ENCODE peak calls at places on chromosomes 12 and 14, in nine cellular contexts. C is CD8-positive, alpha-beta T cell; T is uterus; D is cardiac fibroblast; B is DND-41; E is sigmoid colon; I is GM13977; V is mesothelial cell of epicardium; G is osteoblast. X is an unnamed sample.

GRCh38 chr12:115870527-115870926 is 407.0 kb downstream of the MED13L start:
- DNase-seq in V (no peak), B (no peak), D (no peak), C (no peak), E (no peak), G (no peak), I (no peak), T (no peak), X (no peak)

GRCh38 chr12:42234970-42235369 is 3.1 kb downstream of the YAF2 start:
- DNase-seq in T (peak; percentile 51), E (no peak), V (no peak), B (no peak), G (no peak), D (no peak), C (no peak), I (no peak), X (no peak)

GRCh38 chr14:103127861-103128598 is 4.8 kb downstream of the TNFAIP2 start:
- DNase-seq in T (peak; percentile 20), D (no peak), V (no peak), I (no peak), B (no peak), G (peak; percentile 90), E (no peak), C (no peak), X (peak; percentile 76)

GRCh38 chr12:40149673-40150260 is 43.9 kb upstream of the SLC2A13 start:
- DNase-seq in I (no peak), B (no peak), G (no peak), D (peak; percentile 14), E (no peak), T (no peak), C (no peak), V (no peak), X (peak; percentile 31)

GRCh38 chr12:3947781-3948180 is 74.6 kb upstream of the PARP11 start:
- DNase-seq in C (no peak), G (no peak), D (no peak), E (no peak), V (no peak), T (no peak), I (no peak), B (no peak), X (no peak)

GRCh38 chr12:674272-674781 is 11.1 kb upstream of the NINJ2 start:
- DNase-seq in E (no peak), B (peak; percentile 41), V (no peak), C (peak; percentile 65), G (peak; percentile 68), D (no peak), T (no peak), I (peak; percentile 58), X (peak; percentile 6)

GRCh38 chr12:119791453-119791852 is 85.7 kb downstream of the CIT start:
- DNase-seq in B (no peak), I (no peak), D (no peak), C (no peak), E (no peak), V (no peak), G (no peak), T (no peak), X (no peak)

GRCh38 chr14:47207636-47208035 is 467.8 kb downstream of the MDGA2 start:
- DNase-seq in C (no peak), G (no peak), D (no peak), T (no peak), B (no peak), I (no peak), V (no peak), E (no peak), X (no peak)

DNA sequence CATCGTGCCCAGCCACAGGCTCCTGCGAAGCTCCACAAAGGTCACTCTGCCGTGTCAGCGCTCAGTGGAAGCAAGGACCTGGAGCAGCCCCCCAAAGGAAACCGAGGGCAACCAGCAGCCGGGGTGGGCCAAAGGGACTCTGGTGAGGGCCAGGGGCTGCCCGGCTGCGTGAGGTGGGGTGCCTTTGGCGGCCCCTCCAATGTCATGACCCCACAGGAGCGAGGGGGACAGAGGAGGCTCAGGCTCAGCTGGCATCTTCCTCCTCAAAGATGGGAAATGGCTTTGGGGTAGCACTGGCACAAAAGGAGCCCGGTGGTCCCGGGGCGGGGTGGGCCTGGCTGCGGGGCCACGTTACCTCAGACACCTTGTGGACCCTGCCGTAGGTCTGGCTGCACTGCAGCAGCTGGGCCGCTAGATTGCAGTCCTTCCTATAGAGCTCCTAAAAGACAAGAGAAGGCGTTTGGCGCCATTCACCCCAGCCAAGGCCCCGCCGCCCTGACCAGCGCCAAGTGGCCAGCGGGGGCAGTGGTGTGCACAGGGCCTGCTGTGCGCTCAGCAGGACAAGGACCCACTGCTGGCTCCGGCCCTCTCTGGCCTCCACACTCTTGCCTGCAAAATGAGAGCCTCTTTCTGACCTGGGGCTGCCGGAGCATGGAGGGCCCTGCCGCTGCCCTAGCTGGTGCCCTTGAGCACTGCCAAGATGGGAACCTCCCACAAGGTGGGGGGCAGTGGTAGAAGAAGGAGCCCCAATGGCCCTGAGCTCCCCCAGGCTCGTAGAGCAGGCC is 46.9 kb downstream of the BEGAIN start:
- DNase-seq in C (no peak), D (peak; percentile 15), E (peak; percentile 56), T (peak; percentile 11), B (no peak), V (no peak), I (no peak), G (peak; percentile 93), X (no peak)
- TF ChIP-seq CTCF in C (no peak), D (peak; percentile 20), E (no peak), T (no peak), B (peak; percentile 39), V (no peak), I (no peak), G (peak; percentile 23), X (peak; percentile 34)

DNA sequence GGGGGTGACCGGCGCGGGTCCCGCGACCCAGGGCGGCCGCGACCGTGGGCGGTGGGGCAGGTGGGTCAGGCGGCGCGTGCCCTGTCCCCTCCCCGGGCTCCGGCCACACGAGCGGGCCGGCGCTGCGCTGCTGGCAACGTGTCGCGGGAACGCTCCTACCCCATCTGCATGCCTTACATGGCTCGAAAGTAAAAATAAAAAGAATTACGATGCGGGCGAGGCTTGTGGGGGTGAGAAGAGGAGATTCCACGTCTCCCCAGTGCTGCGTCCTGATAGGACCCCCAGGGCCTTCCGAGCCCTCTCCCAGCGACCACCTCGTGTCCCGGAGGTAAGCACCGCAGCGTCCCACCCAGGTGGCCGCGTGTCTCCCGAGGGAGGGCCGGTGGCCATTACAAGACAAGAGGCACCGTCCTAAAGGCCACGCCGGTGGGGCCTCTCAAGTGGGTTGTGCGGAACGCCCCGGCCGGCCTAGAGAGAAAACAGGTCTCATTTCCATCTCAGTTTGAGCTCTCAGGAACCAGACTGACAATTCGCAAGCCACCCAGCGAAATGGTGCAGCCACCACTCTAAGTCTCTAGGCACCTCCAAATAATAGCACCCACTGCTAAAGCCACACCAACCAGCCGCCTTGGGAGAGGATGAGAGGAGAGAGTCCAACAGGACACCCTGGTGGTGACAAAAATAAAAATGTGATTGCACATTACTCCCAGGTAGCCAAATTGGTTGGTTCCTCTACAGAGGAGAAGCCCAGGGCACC is 614 bp upstream of the FOXN3 start:
- DNase-seq in V (peak; percentile 60), D (peak; percentile 47), C (peak; percentile 61), I (peak; percentile 64), E (peak; percentile 81), T (peak; percentile 65), B (peak; percentile 73), G (peak; percentile 66), X (peak; percentile 72)
- TF ChIP-seq CTCF in V (peak; percentile 57), D (peak; percentile 34), C (peak; percentile 45), I (peak; percentile 46), E (peak; percentile 33), T (peak; percentile 37), B (peak; percentile 66), G (peak; percentile 38), X (peak; percentile 35)

GRCh38 chr12:124579921-124580517 is 12.6 kb upstream of the NCOR2 start:
- DNase-seq in I (no peak), E (no peak), V (no peak), G (peak; percentile 79), T (no peak), D (no peak), B (no peak), C (no peak), X (no peak)

GRCh38 chr12:124577986-124578385 is 10.6 kb upstream of the NCOR2 start:
- DNase-seq in D (no peak), C (no peak), I (no peak), E (no peak), T (no peak), V (no peak), B (no peak), G (no peak), X (peak; percentile 71)

GRCh38 chr12:124577374-124577773 is 10.0 kb upstream of the NCOR2 start:
- DNase-seq in E (no peak), G (no peak), V (no peak), D (no peak), B (no peak), I (no peak), T (no peak), C (no peak), X (no peak)

GRCh38 chr12:124578854-124579253 is 11.4 kb upstream of the NCOR2 start:
- DNase-seq in B (no peak), C (no peak), G (no peak), E (no peak), D (no peak), T (no peak), I (no peak), V (no peak), X (no peak)

GRCh38 chr12:124578445-124578844 is 11.0 kb upstream of the NCOR2 start:
- DNase-seq in E (no peak), T (no peak), D (no peak), C (no peak), V (no peak), I (no peak), G (no peak), B (no peak), X (peak; percentile 30)
- TF ChIP-seq CTCF in E (no peak), T (no peak), D (no peak), C (no peak), V (no peak), I (no peak), G (no peak), B (peak; percentile 4), X (peak; percentile 28)

GRCh38 chr12:22979854-22980253 is 354.9 kb downstream of the ETNK1 start:
- DNase-seq in T (no peak), E (no peak), G (no peak), I (no peak), B (no peak), D (no peak), C (no peak), V (no peak), X (no peak)

GRCh38 chr12:22986997-22987396 is 362.0 kb downstream of the ETNK1 start:
- DNase-seq in T (no peak), C (no peak), D (no peak), E (no peak), G (no peak), B (no peak), V (no peak), I (no peak), X (no peak)

GRCh38 chr12:22978962-22979361 is 354.0 kb downstream of the ETNK1 start:
- DNase-seq in V (no peak), G (peak; percentile 85), T (no peak), I (no peak), B (no peak), E (no peak), D (peak; percentile 92), C (no peak), X (peak; percentile 94)

GRCh38 chr12:22982635-22983034 is 357.7 kb downstream of the ETNK1 start:
- DNase-seq in T (no peak), G (no peak), V (no peak), D (no peak), C (no peak), E (no peak), I (no peak), B (no peak), X (no peak)

DNA sequence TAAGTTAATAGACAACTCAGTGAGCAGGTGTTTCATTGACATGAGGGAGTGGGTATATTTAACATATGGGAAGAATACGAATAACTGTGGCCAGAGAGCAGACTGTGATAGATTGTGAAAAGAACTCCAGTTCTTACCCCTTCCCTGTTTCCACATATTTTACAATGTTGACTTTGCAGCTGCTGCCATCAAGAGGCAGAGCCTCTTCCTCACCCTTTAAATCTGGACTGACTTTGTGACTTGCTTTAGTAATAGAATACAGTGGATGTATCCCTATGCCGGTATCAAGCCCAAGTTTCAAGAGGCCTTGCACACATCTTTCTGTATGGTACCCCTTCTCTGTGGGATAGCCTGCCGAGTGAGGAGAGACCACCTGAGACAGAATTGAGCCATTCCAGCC is 356.7 kb downstream of the ETNK1 start:
- DNase-seq in B (no peak), G (peak; percentile 68), D (peak; percentile 51), C (no peak), V (no peak), T (no peak), I (no peak), E (no peak), X (peak; percentile 40)
- TF ChIP-seq CTCF in B (no peak), G (peak; percentile 48), D (no peak), C (no peak), V (no peak), T (no peak), I (no peak), E (no peak), X (peak; percentile 38)

X was measured in MCF 10A.